ENCODE peak calls at places on chromosome 7, in five cellular contexts. J is MM.1S, E is tibial artery, V is stomach, N is prostate gland. M is an unnamed sample.

GRCh38 chr7:6831018-6831725 is 5.1 kb upstream of the CCZ1B start:
- DNase-seq in J (no peak), E (no peak), V (no peak), N (no peak), M (no peak)

GRCh38 chr7:2729893-2730716 is 42.1 kb downstream of the AMZ1 start:
- DNase-seq in J (no peak), E (peak; percentile 70), V (peak; percentile 24), N (no peak), M (peak; percentile 24)

GRCh38 chr7:99120503-99120902 is 23.4 kb downstream of the SMURF1 start:
- DNase-seq in J (no peak), E (no peak), V (no peak), N (no peak), M (no peak)

GRCh38 chr7:152597514-152597913 is 78.4 kb downstream of the XRCC2 start:
- DNase-seq in J (no peak), E (no peak), V (peak; percentile 15), N (no peak), M (no peak)

GRCh38 chr7:105799677-105800076 is 76.7 kb downstream of the ATXN7L1 start:
- DNase-seq in J (no peak), E (no peak), V (no peak), N (no peak), M (no peak)

GRCh38 chr7:100483728-100484635 is at the start of gene NYAP1:
- DNase-seq in J (no peak), E (no peak), V (peak; percentile 53), N (peak; percentile 67), M (no peak)

GRCh38 chr7:767941-768729 is 41.1 kb upstream of the PRKAR1B start:
- DNase-seq in J (no peak), E (no peak), V (no peak), N (no peak), M (no peak)

GRCh38 chr7:28708458-28708951 is 249.6 kb downstream of the TRIL start:
- DNase-seq in J (no peak), E (no peak), V (no peak), N (no peak), M (no peak)

GRCh38 chr7:142669074-142669654 is 80.1 kb upstream of the PRSS1 start:
- DNase-seq in J (peak; percentile 72), E (no peak), V (no peak), N (no peak), M (no peak)

GRCh38 chr7:138370956-138371355 is 89.1 kb upstream of the TRIM24 start:
- DNase-seq in J (no peak), E (no peak), V (no peak), N (no peak), M (no peak)

GRCh38 chr7:133582766-133583523 is 330.1 kb downstream of the EXOC4 start:
- DNase-seq in J (no peak), E (no peak), V (no peak), N (no peak), M (no peak)

GRCh38 chr7:149495785-149496641 is 1.6 kb downstream of the ZNF746 start:
- DNase-seq in J (no peak), E (peak; percentile 79), V (peak; percentile 61), N (peak; percentile 50), M (peak; percentile 76)

GRCh38 chr7:34845666-34846361 is 187.8 kb downstream of the NPSR1 start:
- DNase-seq in J (no peak), E (no peak), V (no peak), N (no peak), M (no peak)

GRCh38 chr7:64541438-64542359 is 21.2 kb downstream of the ZNF680 start:
- DNase-seq in J (no peak), E (peak; percentile 80), V (no peak), N (no peak), M (no peak)

DNA sequence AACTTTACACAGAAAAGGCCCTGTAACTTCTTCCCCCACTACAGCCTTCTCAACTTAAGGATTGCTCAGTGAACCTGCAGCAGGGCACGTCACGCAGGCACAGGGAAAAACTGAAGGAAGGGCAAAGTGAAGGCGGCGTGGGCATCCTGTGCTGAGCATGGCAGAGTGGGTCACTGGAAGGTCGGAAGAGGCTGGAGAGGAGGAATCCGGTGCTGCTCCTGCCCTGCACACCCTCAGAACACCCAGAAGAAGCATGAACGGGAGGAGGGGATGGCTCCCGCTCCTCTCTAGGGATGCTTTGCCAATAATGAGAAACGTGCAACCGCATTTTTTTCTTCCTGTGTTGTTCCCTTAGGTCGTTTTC is 175.2 kb downstream of the TNS3 start:
- DNase-seq in J (no peak), E (no peak), V (no peak), N (no peak), M (no peak)
- H3K4me1 ChIP-seq in J (no peaks in the 10 kb centered on the region), E (peaks cover 21% of the 10 kb centered on the region), V (peaks cover 44% of the 10 kb centered on the region), N (no peaks in the 10 kb centered on the region), M (peaks cover 22% of the 10 kb centered on the region)

GRCh38 chr7:44654255-44654791 is 47.9 kb downstream of the OGDH start:
- DNase-seq in J (no peak), E (no peak), V (no peak), N (no peak), M (no peak)
- H3K36me3 ChIP-seq in J (no peaks in the 10 kb centered on the region), E (peaks cover 32% of the 10 kb centered on the region), V (peaks cover 89% of the 10 kb centered on the region), N (no peaks in the 10 kb centered on the region), M (peaks cover 77% of the 10 kb centered on the region)

GRCh38 chr7:140316165-140316661 is 82.1 kb downstream of the SLC37A3 start:
- DNase-seq in J (no peak), E (peak; percentile 94), V (peak; percentile 81), N (peak; percentile 76), M (peak; percentile 85)

GRCh38 chr7:140315498-140316164 is 82.7 kb downstream of the SLC37A3 start:
- DNase-seq in J (no peak), E (no peak), V (no peak), N (no peak), M (no peak)

GRCh38 chr7:140317597-140317996 is 80.7 kb downstream of the SLC37A3 start:
- DNase-seq in J (no peak), E (no peak), V (no peak), N (no peak), M (peak; percentile 39)

GRCh38 chr7:140312141-140312846 is 86.0 kb downstream of the SLC37A3 start:
- DNase-seq in J (no peak), E (no peak), V (no peak), N (no peak), M (no peak)

GRCh38 chr7:140314571-140315480 is 83.5 kb downstream of the SLC37A3 start:
- DNase-seq in J (no peak), E (no peak), V (no peak), N (no peak), M (peak; percentile 37)
- H3K4me1 ChIP-seq in J (no peaks in the 10 kb centered on the region), E (peaks cover 19% of the 10 kb centered on the region), V (peaks cover 28% of the 10 kb centered on the region), N (peaks cover 9% of the 10 kb centered on the region), M (peaks cover 77% of the 10 kb centered on the region)

GRCh38 chr7:50371551-50372021 is 67.1 kb downstream of the IKZF1 start:
- DNase-seq in J (no peak), E (no peak), V (no peak), N (no peak), M (no peak)
- H3K36me3 ChIP-seq in J (peaks cover 3% of the 10 kb centered on the region), E (no peaks in the 10 kb centered on the region), V (no peaks in the 10 kb centered on the region), N (no peaks in the 10 kb centered on the region), M (peaks cover 31% of the 10 kb centered on the region)

GRCh38 chr7:54426406-54426805 is 115.8 kb upstream of the VSTM2A start:
- DNase-seq in J (peak; percentile 87), E (no peak), V (no peak), N (no peak), M (no peak)
- H3K4me1 ChIP-seq in J (peaks cover 13% of the 10 kb centered on the region), E (no peaks in the 10 kb centered on the region), V (no peaks in the 10 kb centered on the region), N (no peaks in the 10 kb centered on the region), M (no peaks in the 10 kb centered on the region)

DNA sequence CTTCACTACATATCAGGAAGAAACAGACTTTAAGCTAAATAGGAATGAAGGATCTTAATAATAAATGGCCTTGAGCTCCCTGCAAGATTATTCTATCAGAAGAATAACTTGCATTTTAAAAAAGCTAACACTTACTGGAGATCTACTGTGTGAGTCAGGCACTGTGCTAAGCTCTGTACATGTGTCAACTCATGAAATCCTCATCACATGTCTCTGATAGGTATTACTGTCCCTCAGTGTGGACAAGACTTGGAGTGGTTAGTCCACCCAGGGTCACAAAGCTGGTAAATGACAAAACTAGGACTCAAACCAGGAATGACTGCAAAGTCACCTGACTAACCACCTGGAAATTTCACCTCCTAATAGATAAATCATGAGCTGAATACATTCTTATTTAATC is 57.1 kb upstream of the KCTD7 start:
- DNase-seq in J (no peak), E (no peak), V (no peak), N (no peak), M (no peak)
- H3K36me3 ChIP-seq in J (no peaks in the 10 kb centered on the region), E (peaks cover 25% of the 10 kb centered on the region), V (peaks cover 61% of the 10 kb centered on the region), N (no peaks in the 10 kb centered on the region), M (peaks cover 3% of the 10 kb centered on the region)

GRCh38 chr7:95611224-95611623 is 14.9 kb upstream of the PDK4 start:
- DNase-seq in J (no peak), E (no peak), V (no peak), N (no peak), M (no peak)
- H3K4me1 ChIP-seq in J (peaks cover 22% of the 10 kb centered on the region), E (peaks cover 11% of the 10 kb centered on the region), V (peaks cover 35% of the 10 kb centered on the region), N (peaks cover 10% of the 10 kb centered on the region), M (peaks cover 23% of the 10 kb centered on the region)

GRCh38 chr7:121383235-121383634 is 12.9 kb downstream of the FAM3C start:
- DNase-seq in J (no peak), E (no peak), V (no peak), N (no peak), M (no peak)
- H3K36me3 ChIP-seq in J (peaks cover 19% of the 10 kb centered on the region), E (no peaks in the 10 kb centered on the region), V (peaks cover 1% of the 10 kb centered on the region), N (no peaks in the 10 kb centered on the region), M (no peaks in the 10 kb centered on the region)

DNA sequence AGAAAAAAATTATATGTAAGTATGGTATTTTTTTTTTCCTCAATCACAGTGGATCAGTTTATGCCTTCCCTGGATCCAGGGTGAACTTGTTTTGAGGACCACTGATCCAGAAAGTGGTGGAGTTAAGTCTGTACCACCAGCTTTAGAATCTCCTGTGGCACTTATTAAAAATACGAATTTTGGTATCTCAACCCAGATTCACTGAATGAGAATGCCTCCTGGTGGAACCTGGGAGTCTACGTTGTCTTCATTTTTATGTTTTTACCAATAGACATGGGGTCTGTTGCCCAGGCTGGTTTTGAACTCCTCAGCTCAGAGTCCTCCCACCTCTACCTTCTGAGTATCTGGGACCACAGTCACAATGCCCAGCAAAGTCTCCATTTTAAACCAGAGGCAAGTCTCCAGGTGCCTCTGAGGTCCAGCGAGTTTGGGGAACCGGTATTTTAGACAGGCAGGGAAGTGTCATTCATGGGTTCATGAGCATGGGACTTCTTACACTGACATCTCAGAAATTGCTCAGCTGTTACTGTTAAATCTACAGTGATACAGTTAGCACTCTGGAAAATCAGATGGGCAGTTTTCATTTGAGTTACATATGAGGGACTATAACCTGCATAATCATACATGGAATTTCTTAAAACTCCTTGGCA is 200.9 kb downstream of the AUTS2 start:
- DNase-seq in J (no peak), E (no peak), V (no peak), N (no peak), M (no peak)
- H3K4me1 ChIP-seq in J (no peaks in the 10 kb centered on the region), E (no peaks in the 10 kb centered on the region), V (peaks cover 6% of the 10 kb centered on the region), N (no peaks in the 10 kb centered on the region), M (no peaks in the 10 kb centered on the region)

M was measured in left lung.